ENCODE peak calls at places on chromosome 2, in seven cellular contexts. One of them, this sample, is unnamed.

GRCh38 chr2:23393722-23394121 is 8.7 kb downstream of the KLHL29 start:
- DNase-seq in heart right ventricle: no peak
- DNase-seq in neuronal stem cell: no peak
- DNase-seq in caudate nucleus: no peak
- DNase-seq in NCI-H2171: no peak
- DNase-seq in effector memory CD8-positive, alpha-beta T cell: no peak
- DNase-seq in adrenal gland: no peak
- DNase-seq in this sample: no peak

GRCh38 chr2:45030553-45030952 is 21.3 kb upstream of the SIX2 start:
- DNase-seq in NCI-H2171: no peak
- DNase-seq in neuronal stem cell: no peak
- DNase-seq in adrenal gland: no peak
- DNase-seq in heart right ventricle: no peak
- DNase-seq in effector memory CD8-positive, alpha-beta T cell: no peak
- DNase-seq in caudate nucleus: no peak
- DNase-seq in this sample: no peak

GRCh38 chr2:174776223-174776622 is 12.0 kb upstream of the CHRNA1 start:
- DNase-seq in neuronal stem cell: no peak
- DNase-seq in heart right ventricle: no peak
- DNase-seq in caudate nucleus: no peak
- DNase-seq in NCI-H2171: no peak
- DNase-seq in effector memory CD8-positive, alpha-beta T cell: peak; percentile 25
- DNase-seq in adrenal gland: no peak
- DNase-seq in this sample: no peak

GRCh38 chr2:219512524-219513216 is 1.6 kb upstream of the ASIC4 start:
- DNase-seq in NCI-H2171: no peak
- DNase-seq in effector memory CD8-positive, alpha-beta T cell: no peak
- DNase-seq in adrenal gland: no peak
- DNase-seq in heart right ventricle: no peak
- DNase-seq in caudate nucleus: no peak
- DNase-seq in neuronal stem cell: no peak
- DNase-seq in this sample: no peak

GRCh38 chr2:30145826-30146336 is 926 bp upstream of the YPEL5 start:
- DNase-seq in heart right ventricle: no peak
- DNase-seq in caudate nucleus: no peak
- DNase-seq in neuronal stem cell: no peak
- DNase-seq in effector memory CD8-positive, alpha-beta T cell: no peak
- DNase-seq in NCI-H2171: no peak
- DNase-seq in adrenal gland: no peak
- DNase-seq in this sample: no peak

GRCh38 chr2:10079192-10079930 is 850 bp downstream of the CYS1 start:
- DNase-seq in effector memory CD8-positive, alpha-beta T cell: no peak
- DNase-seq in neuronal stem cell: peak; percentile 33
- DNase-seq in NCI-H2171: peak; percentile 64
- DNase-seq in heart right ventricle: peak; percentile 45
- DNase-seq in caudate nucleus: no peak
- DNase-seq in adrenal gland: peak; percentile 47
- DNase-seq in this sample: peak; percentile 15

GRCh38 chr2:175036582-175037018 is 31.4 kb upstream of the CHN1 start:
- DNase-seq in effector memory CD8-positive, alpha-beta T cell: no peak
- DNase-seq in heart right ventricle: no peak
- DNase-seq in NCI-H2171: peak; percentile 3
- DNase-seq in adrenal gland: no peak
- DNase-seq in caudate nucleus: no peak
- DNase-seq in neuronal stem cell: peak; percentile 9
- DNase-seq in this sample: peak; percentile 11

GRCh38 chr2:36414307-36414706 is 58.7 kb downstream of the CRIM1 start:
- DNase-seq in effector memory CD8-positive, alpha-beta T cell: no peak
- DNase-seq in NCI-H2171: no peak
- DNase-seq in adrenal gland: no peak
- DNase-seq in heart right ventricle: no peak
- DNase-seq in caudate nucleus: no peak
- DNase-seq in neuronal stem cell: no peak
- DNase-seq in this sample: no peak

GRCh38 chr2:176325732-176326131 is 56.5 kb downstream of the MTX2 start:
- DNase-seq in caudate nucleus: no peak
- DNase-seq in adrenal gland: no peak
- DNase-seq in effector memory CD8-positive, alpha-beta T cell: no peak
- DNase-seq in NCI-H2171: no peak
- DNase-seq in neuronal stem cell: peak; percentile 2
- DNase-seq in heart right ventricle: no peak
- DNase-seq in this sample: no peak